ENCODE peak calls at places on chromosomes 12 and 14, in seven cellular contexts. O is osteocyte, Q is NCI-H1105 treated with DMSO at 0.1 percent for 48 hours, R is hypothalamus, K is HFFc6, G is endothelial cell, J is ACHN. D is an unnamed sample.

GRCh38 chr14:36723551-36723950 is 61.9 kb downstream of the PAX9 start:
- DNase-seq in O (no peak), Q (no peak), R (no peak), K (no peak), G (no peak), J (no peak), D (no peak)

GRCh38 chr12:54708836-54709235 is 60.7 kb upstream of the DCD start:
- DNase-seq in O (no peak), Q (no peak), R (no peak), K (no peak), G (no peak), J (no peak), D (no peak)

GRCh38 chr12:109625131-109625559 is 51.6 kb downstream of the MVK start:
- DNase-seq in O (no peak), Q (no peak), R (peak; percentile 80), K (peak; percentile 42), G (no peak), J (peak; percentile 65), D (no peak)

GRCh38 chr12:54210400-54210790 is 21.6 kb upstream of the SMUG1 start:
- DNase-seq in O (no peak), Q (no peak), R (no peak), K (no peak), G (no peak), J (no peak), D (no peak)

GRCh38 chr14:22081352-22081751 is 407.7 kb upstream of the OR4E1 start:
- DNase-seq in O (no peak), Q (no peak), R (no peak), K (no peak), G (no peak), J (no peak), D (no peak)

GRCh38 chr12:56632701-56633464 is 2.8 kb upstream of the BAZ2A start:
- DNase-seq in O (no peak), Q (no peak), R (no peak), K (no peak), G (no peak), J (no peak), D (peak; percentile 41)

GRCh38 chr14:69360438-69361108 is 37.5 kb downstream of the ERH start:
- DNase-seq in O (no peak), Q (no peak), R (no peak), K (no peak), G (no peak), J (no peak), D (peak; percentile 38)

GRCh38 chr14:104109731-104110361 is 24.3 kb downstream of the ASPG start:
- DNase-seq in O (no peak), Q (no peak), R (no peak), K (no peak), G (no peak), J (no peak), D (no peak)

GRCh38 chr12:46701356-46701755 is 124.4 kb downstream of the SLC38A4 start:
- DNase-seq in O (no peak), Q (no peak), R (no peak), K (no peak), G (no peak), J (no peak), D (no peak)

D was measured in GM20000.